ENCODE peak calls at places on chromosomes 5 and 9, in ten cellular contexts. One of them, this sample, is unnamed.

GRCh38 chr5:177357459-177358332 is at the start of gene RGS14:
- DNase-seq in germinal center: peak
- DNase-seq in AG20443: peak
- DNase-seq in NCI-H1417: peak
- DNase-seq in natural killer cell: peak
- DNase-seq in GOT3: no peak
- DNase-seq in GDM1: peak
- DNase-seq in midbrain: peak
- DNase-seq in fibroblast of pulmonary artery: peak
- DNase-seq in AG04450: no peak
- DNase-seq in this sample: peak

GRCh38 chr5:167489202-167489601 is 802.2 kb upstream of the WWC1 start:
- DNase-seq in AG20443: peak
- DNase-seq in germinal center: no peak
- DNase-seq in fibroblast of pulmonary artery: peak
- DNase-seq in GDM1: no peak
- DNase-seq in GOT3: no peak
- DNase-seq in AG04450: no peak
- DNase-seq in natural killer cell: no peak
- DNase-seq in midbrain: no peak
- DNase-seq in NCI-H1417: no peak
- DNase-seq in this sample: no peak

GRCh38 chr5:32314658-32315057 is 1.9 kb upstream of the MTMR12 start:
- DNase-seq in GOT3: no peak
- DNase-seq in natural killer cell: no peak
- DNase-seq in midbrain: no peak
- DNase-seq in AG04450: no peak
- DNase-seq in NCI-H1417: no peak
- DNase-seq in AG20443: no peak
- DNase-seq in germinal center: no peak
- DNase-seq in GDM1: no peak
- DNase-seq in fibroblast of pulmonary artery: no peak
- DNase-seq in this sample: no peak

GRCh38 chr9:33315371-33315770 is 25.1 kb downstream of the NFX1 start:
- DNase-seq in midbrain: no peak
- DNase-seq in natural killer cell: no peak
- DNase-seq in NCI-H1417: no peak
- DNase-seq in AG04450: no peak
- DNase-seq in germinal center: no peak
- DNase-seq in GOT3: no peak
- DNase-seq in fibroblast of pulmonary artery: no peak
- DNase-seq in GDM1: no peak
- DNase-seq in AG20443: no peak
- DNase-seq in this sample: no peak

GRCh38 chr9:115921301-115921700 is 232.3 kb upstream of the PAPPA start:
- DNase-seq in natural killer cell: no peak
- DNase-seq in NCI-H1417: no peak
- DNase-seq in midbrain: no peak
- DNase-seq in AG04450: no peak
- DNase-seq in GOT3: no peak
- DNase-seq in GDM1: no peak
- DNase-seq in germinal center: no peak
- DNase-seq in AG20443: peak
- DNase-seq in fibroblast of pulmonary artery: peak
- DNase-seq in this sample: no peak

GRCh38 chr9:16828335-16829281 is 41.9 kb downstream of the BNC2 start:
- DNase-seq in fibroblast of pulmonary artery: peak
- DNase-seq in natural killer cell: no peak
- DNase-seq in NCI-H1417: no peak
- DNase-seq in GOT3: no peak
- DNase-seq in AG20443: peak
- DNase-seq in midbrain: peak
- DNase-seq in germinal center: no peak
- DNase-seq in GDM1: no peak
- DNase-seq in AG04450: no peak
- DNase-seq in this sample: peak

GRCh38 chr9:126166291-126166690 is 160.3 kb upstream of the MVB12B start:
- DNase-seq in GOT3: no peak
- DNase-seq in AG04450: no peak
- DNase-seq in natural killer cell: no peak
- DNase-seq in midbrain: no peak
- DNase-seq in NCI-H1417: no peak
- DNase-seq in AG20443: no peak
- DNase-seq in fibroblast of pulmonary artery: no peak
- DNase-seq in GDM1: no peak
- DNase-seq in germinal center: no peak
- DNase-seq in this sample: no peak

GRCh38 chr5:157718529-157718928 is 12.7 kb upstream of the THG1L start:
- DNase-seq in NCI-H1417: peak
- DNase-seq in GDM1: peak
- DNase-seq in GOT3: peak
- DNase-seq in fibroblast of pulmonary artery: peak
- DNase-seq in midbrain: peak
- DNase-seq in natural killer cell: no peak
- DNase-seq in AG20443: peak
- DNase-seq in germinal center: peak
- DNase-seq in AG04450: no peak
- DNase-seq in this sample: peak

GRCh38 chr5:93503598-93504067 is 77.4 kb downstream of the NR2F1-AS1 start:
- DNase-seq in GDM1: no peak
- DNase-seq in germinal center: no peak
- DNase-seq in fibroblast of pulmonary artery: peak
- DNase-seq in GOT3: no peak
- DNase-seq in NCI-H1417: no peak
- DNase-seq in natural killer cell: no peak
- DNase-seq in AG04450: peak
- DNase-seq in AG20443: peak
- DNase-seq in midbrain: no peak
- DNase-seq in this sample: no peak

GRCh38 chr5:111117149-111117548 is 25.0 kb downstream of the WDR36 start:
- DNase-seq in AG20443: no peak
- DNase-seq in natural killer cell: no peak
- DNase-seq in fibroblast of pulmonary artery: no peak
- DNase-seq in GDM1: no peak
- DNase-seq in midbrain: no peak
- DNase-seq in GOT3: no peak
- DNase-seq in germinal center: no peak
- DNase-seq in AG04450: no peak
- DNase-seq in NCI-H1417: no peak
- DNase-seq in this sample: no peak

GRCh38 chr5:107533946-107534876 is 136.5 kb downstream of the EFNA5 start:
- DNase-seq in midbrain: no peak
- DNase-seq in fibroblast of pulmonary artery: no peak
- DNase-seq in natural killer cell: no peak
- DNase-seq in AG20443: no peak
- DNase-seq in GDM1: no peak
- DNase-seq in NCI-H1417: no peak
- DNase-seq in GOT3: no peak
- DNase-seq in AG04450: no peak
- DNase-seq in germinal center: no peak
- DNase-seq in this sample: no peak

GRCh38 chr9:91680998-91681397 is 257.4 kb upstream of the NFIL3 start:
- DNase-seq in AG04450: no peak
- DNase-seq in NCI-H1417: no peak
- DNase-seq in midbrain: no peak
- DNase-seq in fibroblast of pulmonary artery: no peak
- DNase-seq in GDM1: no peak
- DNase-seq in AG20443: no peak
- DNase-seq in germinal center: no peak
- DNase-seq in natural killer cell: no peak
- DNase-seq in GOT3: no peak
- DNase-seq in this sample: no peak

GRCh38 chr9:11241779-11242178 is 629.0 kb upstream of the PTPRD start:
- DNase-seq in AG04450: no peak
- DNase-seq in germinal center: no peak
- DNase-seq in AG20443: no peak
- DNase-seq in NCI-H1417: no peak
- DNase-seq in GDM1: no peak
- DNase-seq in GOT3: no peak
- DNase-seq in natural killer cell: no peak
- DNase-seq in midbrain: no peak
- DNase-seq in fibroblast of pulmonary artery: no peak
- DNase-seq in this sample: no peak

GRCh38 chr5:142520885-142521284 is 165.0 kb downstream of the FGF1 start:
- DNase-seq in GOT3: no peak
- DNase-seq in AG04450: peak
- DNase-seq in GDM1: no peak
- DNase-seq in NCI-H1417: no peak
- DNase-seq in fibroblast of pulmonary artery: no peak
- DNase-seq in natural killer cell: no peak
- DNase-seq in AG20443: peak
- DNase-seq in germinal center: no peak
- DNase-seq in midbrain: no peak
- DNase-seq in this sample: no peak

GRCh38 chr5:81856948-81857928 is 106.3 kb upstream of the SSBP2 start:
- DNase-seq in AG04450: no peak
- DNase-seq in NCI-H1417: peak
- DNase-seq in fibroblast of pulmonary artery: peak
- DNase-seq in AG20443: peak
- DNase-seq in natural killer cell: no peak
- DNase-seq in midbrain: peak
- DNase-seq in GOT3: no peak
- DNase-seq in GDM1: peak
- DNase-seq in germinal center: peak
- DNase-seq in this sample: peak

GRCh38 chr5:107359033-107359915 is 311.5 kb downstream of the EFNA5 start:
- DNase-seq in fibroblast of pulmonary artery: peak
- DNase-seq in NCI-H1417: no peak
- DNase-seq in germinal center: no peak
- DNase-seq in GDM1: peak
- DNase-seq in natural killer cell: no peak
- DNase-seq in midbrain: no peak
- DNase-seq in AG20443: no peak
- DNase-seq in GOT3: no peak
- DNase-seq in AG04450: no peak
- DNase-seq in this sample: no peak

GRCh38 chr5:135239461-135240282 is 159.4 kb downstream of the MACROH2A1 start:
- DNase-seq in GOT3: no peak
- DNase-seq in midbrain: no peak
- DNase-seq in NCI-H1417: no peak
- DNase-seq in fibroblast of pulmonary artery: no peak
- DNase-seq in germinal center: no peak
- DNase-seq in natural killer cell: no peak
- DNase-seq in AG20443: no peak
- DNase-seq in GDM1: no peak
- DNase-seq in AG04450: peak
- DNase-seq in this sample: no peak

GRCh38 chr5:6784481-6784880 is 71.2 kb downstream of the TENT4A start:
- DNase-seq in GDM1: no peak
- DNase-seq in germinal center: no peak
- DNase-seq in fibroblast of pulmonary artery: no peak
- DNase-seq in midbrain: no peak
- DNase-seq in NCI-H1417: no peak
- DNase-seq in AG04450: no peak
- DNase-seq in AG20443: no peak
- DNase-seq in GOT3: no peak
- DNase-seq in natural killer cell: no peak
- DNase-seq in this sample: no peak

GRCh38 chr9:23321049-23321448 is 505.0 kb downstream of the ELAVL2 start:
- DNase-seq in midbrain: no peak
- DNase-seq in GDM1: no peak
- DNase-seq in germinal center: no peak
- DNase-seq in GOT3: no peak
- DNase-seq in AG04450: no peak
- DNase-seq in NCI-H1417: no peak
- DNase-seq in fibroblast of pulmonary artery: no peak
- DNase-seq in natural killer cell: no peak
- DNase-seq in AG20443: no peak
- DNase-seq in this sample: no peak

GRCh38 chr9:121609845-121610637 is 41.4 kb upstream of the DAB2IP start:
- DNase-seq in AG20443: peak
- DNase-seq in GDM1: no peak
- DNase-seq in GOT3: no peak
- DNase-seq in midbrain: no peak
- DNase-seq in NCI-H1417: no peak
- DNase-seq in fibroblast of pulmonary artery: peak
- DNase-seq in natural killer cell: no peak
- DNase-seq in AG04450: peak
- DNase-seq in germinal center: no peak
- DNase-seq in this sample: no peak

GRCh38 chr9:124776613-124776951 is 351 bp upstream of the OLFML2A start:
- DNase-seq in germinal center: no peak
- DNase-seq in GOT3: no peak
- DNase-seq in AG20443: no peak
- DNase-seq in AG04450: no peak
- DNase-seq in midbrain: no peak
- DNase-seq in NCI-H1417: no peak
- DNase-seq in GDM1: no peak
- DNase-seq in natural killer cell: no peak
- DNase-seq in fibroblast of pulmonary artery: no peak
- DNase-seq in this sample: no peak

GRCh38 chr5:180830253-180831138 is 27.9 kb upstream of the MGAT1 start:
- DNase-seq in GOT3: no peak
- DNase-seq in natural killer cell: peak
- DNase-seq in fibroblast of pulmonary artery: peak
- DNase-seq in NCI-H1417: peak
- DNase-seq in GDM1: peak
- DNase-seq in AG04450: no peak
- DNase-seq in AG20443: peak
- DNase-seq in germinal center: peak
- DNase-seq in midbrain: peak
- DNase-seq in this sample: peak

GRCh38 chr9:6640268-6641072 is 5.1 kb downstream of the GLDC start:
- DNase-seq in midbrain: no peak
- DNase-seq in NCI-H1417: no peak
- DNase-seq in AG04450: no peak
- DNase-seq in GDM1: no peak
- DNase-seq in AG20443: no peak
- DNase-seq in fibroblast of pulmonary artery: no peak
- DNase-seq in natural killer cell: no peak
- DNase-seq in germinal center: no peak
- DNase-seq in GOT3: no peak
- DNase-seq in this sample: no peak

GRCh38 chr9:98861881-98862501 is 54.5 kb downstream of the GALNT12 start:
- DNase-seq in NCI-H1417: no peak
- DNase-seq in AG04450: peak
- DNase-seq in fibroblast of pulmonary artery: peak
- DNase-seq in GDM1: no peak
- DNase-seq in germinal center: no peak
- DNase-seq in midbrain: no peak
- DNase-seq in natural killer cell: no peak
- DNase-seq in GOT3: peak
- DNase-seq in AG20443: peak
- DNase-seq in this sample: no peak

GRCh38 chr5:76546497-76547102 is 76.6 kb downstream of the F2RL2 start:
- DNase-seq in fibroblast of pulmonary artery: no peak
- DNase-seq in AG20443: no peak
- DNase-seq in germinal center: no peak
- DNase-seq in GDM1: no peak
- DNase-seq in GOT3: no peak
- DNase-seq in natural killer cell: no peak
- DNase-seq in midbrain: no peak
- DNase-seq in AG04450: no peak
- DNase-seq in NCI-H1417: no peak
- DNase-seq in this sample: no peak

GRCh38 chr9:76414656-76415055 is 20.4 kb upstream of the RFK start:
- DNase-seq in NCI-H1417: no peak
- DNase-seq in AG20443: no peak
- DNase-seq in GOT3: no peak
- DNase-seq in midbrain: no peak
- DNase-seq in natural killer cell: no peak
- DNase-seq in germinal center: no peak
- DNase-seq in AG04450: no peak
- DNase-seq in GDM1: no peak
- DNase-seq in fibroblast of pulmonary artery: peak
- DNase-seq in this sample: no peak

GRCh38 chr5:95863383-95863757 is 40.8 kb upstream of the GLRX start:
- DNase-seq in GDM1: no peak
- DNase-seq in fibroblast of pulmonary artery: peak
- DNase-seq in midbrain: peak
- DNase-seq in NCI-H1417: no peak
- DNase-seq in natural killer cell: no peak
- DNase-seq in AG20443: peak
- DNase-seq in germinal center: no peak
- DNase-seq in GOT3: no peak
- DNase-seq in AG04450: no peak
- DNase-seq in this sample: peak

GRCh38 chr5:68225911-68226563 is 10.5 kb downstream of the PIK3R1 start:
- DNase-seq in AG04450: no peak
- DNase-seq in AG20443: no peak
- DNase-seq in NCI-H1417: no peak
- DNase-seq in germinal center: no peak
- DNase-seq in midbrain: no peak
- DNase-seq in fibroblast of pulmonary artery: no peak
- DNase-seq in natural killer cell: no peak
- DNase-seq in GDM1: no peak
- DNase-seq in GOT3: no peak
- DNase-seq in this sample: no peak